ENCODE peak calls at places on chromosome 10, in six cellular contexts. M is tibial artery, J is left ventricle myocardium inferior, Y is mucosa of descending colon, X is MG63, Z is uterus. E is an unnamed sample.

GRCh38 chr10:3781458-3782098 is 3.4 kb downstream of the KLF6 start:
- DNase-seq in M (peak; percentile 60), J (peak; percentile 54), Y (peak; percentile 55), X (peak; percentile 64), Z (peak; percentile 55), E (no peak)

GRCh38 chr10:114479307-114479706 is 75.0 kb upstream of the AFAP1L2 start:
- DNase-seq in M (peak; percentile 44), J (peak; percentile 44), Y (no peak), X (no peak), Z (peak; percentile 40), E (no peak)

GRCh38 chr10:97865488-97865887 is 15.8 kb downstream of the GOLGA7B start:
- DNase-seq in M (no peak), J (no peak), Y (no peak), X (no peak), Z (no peak), E (no peak)

GRCh38 chr10:123102673-123103072 is 33.1 kb upstream of the HMX3 start:
- DNase-seq in M (no peak), J (no peak), Y (no peak), X (no peak), Z (no peak), E (no peak)

GRCh38 chr10:90064295-90064694 is 362.9 kb downstream of the KIF20B start:
- DNase-seq in M (no peak), J (no peak), Y (no peak), X (no peak), Z (no peak), E (no peak)

GRCh38 chr10:99612167-99612831 is 7.9 kb downstream of the SLC25A28 start:
- DNase-seq in M (no peak), J (no peak), Y (peak; percentile 67), X (peak; percentile 4), Z (no peak), E (peak; percentile 53)

GRCh38 chr10:76428541-76429330 is 997.3 kb downstream of the LRMDA start:
- DNase-seq in M (peak; percentile 45), J (no peak), Y (no peak), X (peak; percentile 80), Z (no peak), E (no peak)

GRCh38 chr10:12431453-12432101 is 82.2 kb downstream of the CAMK1D start:
- DNase-seq in M (no peak), J (no peak), Y (no peak), X (no peak), Z (peak; percentile 47), E (peak; percentile 81)

GRCh38 chr10:28991326-28991725 is 297.5 kb upstream of the LYZL1 start:
- DNase-seq in M (no peak), J (no peak), Y (peak; percentile 10), X (peak; percentile 85), Z (no peak), E (no peak)

GRCh38 chr10:77756319-77757232 is 119.0 kb upstream of the KCNMA1 start:
- DNase-seq in M (no peak), J (no peak), Y (peak; percentile 40), X (peak; percentile 56), Z (no peak), E (peak; percentile 79)

GRCh38 chr10:61175331-61175730 is 231.3 kb upstream of the RHOBTB1 start:
- DNase-seq in M (no peak), J (no peak), Y (no peak), X (no peak), Z (no peak), E (no peak)

GRCh38 chr10:87095241-87095945 is 387 bp downstream of the SHLD2 start:
- DNase-seq in M (peak; percentile 83), J (peak; percentile 85), Y (peak; percentile 75), X (peak; percentile 95), Z (peak; percentile 80), E (peak; percentile 80)

GRCh38 chr10:23358357-23358756 is 13.8 kb upstream of the C10orf67 start:
- DNase-seq in M (no peak), J (no peak), Y (no peak), X (no peak), Z (no peak), E (no peak)
- H3K9me3 ChIP-seq in M (no peaks in the 10 kb centered on the region), J (no peaks in the 10 kb centered on the region), Y (no peaks in the 10 kb centered on the region), X (no peaks in the 10 kb centered on the region), Z (no peaks in the 10 kb centered on the region), E (no peaks in the 10 kb centered on the region)

DNA sequence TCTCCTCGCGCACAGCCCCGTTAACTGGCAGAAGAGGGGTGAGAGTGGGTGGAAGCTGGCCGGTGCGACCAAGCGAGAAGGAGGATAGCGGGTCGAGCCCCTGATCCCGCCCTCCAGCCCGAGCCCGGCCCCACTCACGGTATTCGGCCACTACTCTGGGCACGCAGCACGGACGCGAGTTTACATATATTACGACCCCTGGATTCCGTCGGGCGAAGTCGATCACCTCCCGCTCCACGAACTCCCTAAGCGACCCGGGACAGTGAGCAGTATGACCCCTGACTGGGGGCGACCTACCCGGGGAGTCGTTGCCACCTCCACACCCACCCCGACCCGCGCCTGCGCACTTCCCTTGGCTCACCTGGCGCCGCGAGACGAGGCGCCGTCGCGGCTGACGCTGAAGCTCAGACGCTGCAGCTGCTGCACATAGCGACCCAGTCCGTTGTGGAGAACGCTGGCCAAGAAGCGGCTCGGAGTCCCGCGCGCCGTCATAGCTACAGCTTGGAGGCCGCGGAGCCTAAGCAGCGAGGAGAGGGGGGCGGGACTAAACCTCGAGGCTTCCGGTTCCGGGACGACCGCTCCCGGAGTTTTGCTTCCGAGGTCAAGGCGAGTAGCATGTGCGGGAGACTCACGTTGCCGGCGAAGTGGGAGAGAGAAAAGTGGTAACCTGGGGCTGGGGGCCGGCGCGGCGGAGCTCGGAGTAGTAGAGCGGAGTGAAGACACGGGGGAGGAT is at the start of the genes MRPL43 and TWNK:
- DNase-seq in M (peak; percentile 80), J (peak; percentile 86), Y (peak; percentile 93), X (peak; percentile 83), Z (peak; percentile 85), E (peak; percentile 83)
- H3K9me3 ChIP-seq in M (no peaks in the 10 kb centered on the region), J (no peaks in the 10 kb centered on the region), Y (no peaks in the 10 kb centered on the region), X (no peaks in the 10 kb centered on the region), Z (no peaks in the 10 kb centered on the region), E (no peaks in the 10 kb centered on the region)

DNA sequence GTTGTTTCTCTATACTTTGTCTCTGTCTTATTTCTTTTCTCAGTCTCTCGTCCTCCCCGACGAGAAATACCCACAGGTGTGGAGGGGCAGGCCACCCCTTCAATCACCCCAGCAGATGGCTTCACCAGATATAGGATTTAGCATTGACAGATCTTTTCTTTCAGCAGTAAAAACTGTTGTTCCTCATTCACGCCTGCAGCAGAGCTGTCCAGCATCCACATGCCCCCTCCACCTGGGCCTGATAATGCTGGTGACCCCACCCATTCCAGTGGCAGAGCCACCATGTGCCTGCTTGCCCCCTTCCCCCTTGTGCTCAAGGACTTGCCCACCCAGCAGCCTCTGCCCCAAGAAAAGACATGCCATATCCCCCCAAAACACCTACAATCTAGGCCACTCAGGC is 15.5 kb downstream of the FRG2B start:
- DNase-seq in M (no peak), J (no peak), Y (no peak), X (no peak), Z (no peak), E (no peak)
- H3K9me3 ChIP-seq in M (no peaks in the 10 kb centered on the region), J (peaks cover 7% of the 10 kb centered on the region), Y (peaks cover 11% of the 10 kb centered on the region), X (peaks cover 12% of the 10 kb centered on the region), Z (no peaks in the 10 kb centered on the region), E (peaks cover 11% of the 10 kb centered on the region)

GRCh38 chr10:128476845-128477244 is 350.6 kb upstream of the MKI67 start:
- DNase-seq in M (no peak), J (no peak), Y (no peak), X (no peak), Z (no peak), E (peak; percentile 56)
- H3K9me3 ChIP-seq in M (no peaks in the 10 kb centered on the region), J (no peaks in the 10 kb centered on the region), Y (no peaks in the 10 kb centered on the region), X (no peaks in the 10 kb centered on the region), Z (no peaks in the 10 kb centered on the region), E (no peaks in the 10 kb centered on the region)

DNA sequence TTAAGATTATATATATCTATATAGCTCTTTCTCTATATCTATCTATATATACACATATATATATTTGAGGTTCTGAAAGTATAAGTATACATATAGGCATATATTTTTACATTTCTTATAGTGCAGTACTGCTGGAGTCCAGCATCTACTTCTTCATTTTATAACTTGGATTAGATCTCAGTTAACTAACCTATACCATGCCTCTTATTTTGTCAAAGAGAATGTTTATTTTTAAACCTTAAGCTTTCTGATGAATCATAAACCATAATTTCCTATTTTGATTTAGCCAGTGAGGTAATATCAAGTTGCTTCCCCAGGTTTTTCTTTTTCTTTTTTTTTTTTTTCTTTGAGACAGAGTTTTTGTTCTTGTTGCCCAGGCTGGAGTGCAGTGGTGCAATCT is 8.1 kb downstream of the ZNF32 start:
- DNase-seq in M (no peak), J (no peak), Y (no peak), X (no peak), Z (no peak), E (no peak)
- H3K9me3 ChIP-seq in M (peaks cover 12% of the 10 kb centered on the region), J (peaks cover 78% of the 10 kb centered on the region), Y (peaks cover 53% of the 10 kb centered on the region), X (peaks cover 38% of the 10 kb centered on the region), Z (peaks cover 55% of the 10 kb centered on the region), E (peaks cover 28% of the 10 kb centered on the region)